ENCODE peak calls at places on chromosomes 11 and 22, in four cellular contexts. Q, Z, O and X are unnamed samples.

GRCh38 chr11:783581-784015 is 6.3 kb downstream of the CEND1 start:
- DNase-seq in Q (peak; percentile 84), Z (peak; percentile 73), O (no peak), X (peak; percentile 89)

GRCh38 chr22:28438183-28438778 is 241.4 kb downstream of the TTC28 start:
- DNase-seq in Q (no peak), Z (no peak), O (no peak), X (no peak)

GRCh38 chr22:40533712-40534378 is 102.7 kb downstream of the MRTFA start:
- DNase-seq in Q (no peak), Z (no peak), O (no peak), X (no peak)

GRCh38 chr11:9313648-9314290 is 624 bp downstream of the TMEM41B start:
- DNase-seq in Q (peak; percentile 39), Z (no peak), O (no peak), X (no peak)

GRCh38 chr11:2390871-2391662 is 9.5 kb upstream of the TSSC4 start:
- DNase-seq in Q (no peak), Z (no peak), O (no peak), X (no peak)

GRCh38 chr11:12276831-12277475 is 100.4 kb upstream of the PARVA start:
- DNase-seq in Q (no peak), Z (no peak), O (peak; percentile 10), X (no peak)

GRCh38 chr11:110759972-110760381 is 47.7 kb upstream of the ARHGAP20 start:
- DNase-seq in Q (no peak), Z (no peak), O (no peak), X (no peak)

GRCh38 chr11:70415642-70416395 is 17.5 kb downstream of the CTTN start:
- DNase-seq in Q (no peak), Z (no peak), O (no peak), X (no peak)

GRCh38 chr11:78147807-78148206 is 8.4 kb upstream of the ALG8 start:
- DNase-seq in Q (no peak), Z (no peak), O (no peak), X (no peak)

GRCh38 chr11:126257764-126258163 is 10.9 kb downstream of the SRPRA start:
- DNase-seq in Q (no peak), Z (no peak), O (no peak), X (no peak)

GRCh38 chr11:44453213-44453612 is 112.2 kb upstream of the CD82 start:
- DNase-seq in Q (no peak), Z (no peak), O (no peak), X (no peak)

GRCh38 chr11:114262681-114263509 is 33.3 kb upstream of the NNMT start:
- DNase-seq in Q (peak; percentile 36), Z (no peak), O (peak; percentile 63), X (no peak)

GRCh38 chr11:32427935-32428664 is 7.2 kb downstream of the WT1 start:
- DNase-seq in Q (peak; percentile 7), Z (no peak), O (no peak), X (no peak)

GRCh38 chr22:29011200-29011867 is 50.3 kb downstream of the C22orf31 start:
- DNase-seq in Q (no peak), Z (no peak), O (no peak), X (peak; percentile 53)

GRCh38 chr22:50245214-50246072 is 620 bp upstream of the TUBGCP6 start:
- DNase-seq in Q (no peak), Z (no peak), O (no peak), X (no peak)

GRCh38 chr11:2374456-2375201 is 2.5 kb upstream of the CD81 start:
- DNase-seq in Q (no peak), Z (no peak), O (peak; percentile 43), X (peak; percentile 45)

GRCh38 chr22:40512426-40513136 is 123.9 kb downstream of the MRTFA start:
- DNase-seq in Q (no peak), Z (no peak), O (no peak), X (no peak)

GRCh38 chr11:28679795-28680194 is 571.6 kb downstream of the METTL15 start:
- DNase-seq in Q (no peak), Z (no peak), O (no peak), X (no peak)

GRCh38 chr22:18035740-18036139 is 11.4 kb upstream of the MICAL3 start:
- DNase-seq in Q (no peak), Z (no peak), O (peak; percentile 90), X (peak; percentile 52)

GRCh38 chr22:41619979-41620645 is 731 bp downstream of the DESI1 start:
- DNase-seq in Q (peak; percentile 39), Z (peak; percentile 32), O (peak; percentile 62), X (peak; percentile 67)

GRCh38 chr11:115377882-115378296 is 126.3 kb downstream of the CADM1 start:
- DNase-seq in Q (no peak), Z (no peak), O (no peak), X (no peak)

GRCh38 chr11:7571640-7572000 is 57.8 kb downstream of the PPFIBP2 start:
- DNase-seq in Q (peak; percentile 79), Z (peak; percentile 74), O (peak; percentile 74), X (peak; percentile 59)

GRCh38 chr22:20028855-20029549 is 8.1 kb downstream of the TANGO2 start:
- DNase-seq in Q (no peak), Z (no peak), O (no peak), X (no peak)

GRCh38 chr11:108616549-108616948 is 23.0 kb upstream of the EXPH5 start:
- DNase-seq in Q (no peak), Z (no peak), O (no peak), X (no peak)

GRCh38 chr11:68432874-68433273 is 27.7 kb upstream of the PPP6R3 start:
- DNase-seq in Q (no peak), Z (no peak), O (no peak), X (no peak)

GRCh38 chr11:112655386-112655785 is 305.8 kb upstream of the NCAM1 start:
- DNase-seq in Q (no peak), Z (no peak), O (peak; percentile 50), X (peak; percentile 56)

GRCh38 chr11:106236295-106236694 is 158.8 kb downstream of the AASDHPPT start:
- DNase-seq in Q (no peak), Z (no peak), O (no peak), X (no peak)

GRCh38 chr11:70618471-70619101 is 220.3 kb downstream of the CTTN start:
- DNase-seq in Q (no peak), Z (no peak), O (no peak), X (no peak)

GRCh38 chr11:74870485-74870884 is 78.4 kb downstream of the XRRA1 start:
- DNase-seq in Q (no peak), Z (no peak), O (no peak), X (no peak)

GRCh38 chr11:55942785-55943392 is 6.7 kb upstream of the OR5I1 start:
- DNase-seq in Q (peak; percentile 26), Z (no peak), O (no peak), X (no peak)

GRCh38 chr11:3796346-3796745 is 1.0 kb downstream of the NUP98 start:
- DNase-seq in Q (no peak), Z (no peak), O (no peak), X (no peak)

GRCh38 chr11:13010737-13011342 is 1.7 kb downstream of the RASSF10 start:
- DNase-seq in Q (peak; percentile 29), Z (peak; percentile 27), O (no peak), X (peak; percentile 57)

GRCh38 chr11:130371004-130371590 is 56.4 kb upstream of the ZBTB44 start:
- DNase-seq in Q (no peak), Z (no peak), O (no peak), X (no peak)

GRCh38 chr22:46097268-46097900 is 52.9 kb upstream of the PPARA start:
- DNase-seq in Q (no peak), Z (no peak), O (no peak), X (no peak)

GRCh38 chr11:11501546-11502274 is 120.1 kb downstream of the GALNT18 start:
- DNase-seq in Q (no peak), Z (no peak), O (no peak), X (no peak)

DNA sequence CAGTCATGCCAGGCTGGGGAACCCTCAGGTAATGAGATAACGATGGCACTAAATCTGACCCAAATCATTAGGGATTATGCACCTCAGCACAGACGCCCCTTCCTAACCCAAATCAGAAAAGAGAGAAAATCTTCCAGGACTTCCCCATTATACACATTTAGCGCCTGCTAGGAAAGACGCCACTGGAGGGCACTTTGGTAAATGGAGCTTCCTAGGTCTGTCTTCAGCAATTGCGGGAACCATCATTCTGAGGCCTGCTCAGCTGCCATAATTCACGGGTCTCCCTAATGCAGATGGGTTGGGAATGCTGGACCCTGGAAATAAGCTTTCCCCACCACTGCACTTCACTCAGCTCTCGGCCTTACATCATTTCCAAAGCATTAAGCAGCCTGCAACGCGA is 86.2 kb upstream of the OPCML start:
- DNase-seq in Q (no peak), Z (no peak), O (no peak), X (no peak)
- TF ChIP-seq CTCF in Q (no peak), Z (no peak), O (no peak), X (no peak)

GRCh38 chr11:128888034-128888985 is 2.8 kb upstream of the KCNJ5 start:
- DNase-seq in Q (no peak), Z (no peak), O (no peak), X (no peak)

GRCh38 chr11:128884703-128885338 is 6.3 kb upstream of the KCNJ5 start:
- DNase-seq in Q (peak; percentile 76), Z (peak; percentile 56), O (peak; percentile 74), X (no peak)

GRCh38 chr11:128889657-128890213 is 1.4 kb upstream of the KCNJ5 start:
- DNase-seq in Q (no peak), Z (no peak), O (no peak), X (no peak)

GRCh38 chr11:128884054-128884453 is 7.1 kb upstream of the KCNJ5 start:
- DNase-seq in Q (no peak), Z (no peak), O (no peak), X (no peak)

GRCh38 chr11:128886401-128887119 is 4.6 kb upstream of the KCNJ5 start:
- DNase-seq in Q (peak; percentile 38), Z (no peak), O (no peak), X (no peak)
- TF ChIP-seq CTCF in Q (no peak), Z (peak; percentile 52), O (peak; percentile 11), X (peak; percentile 33)

GRCh38 chr11:133830931-133831907 is 14.1 kb downstream of the SPATA19 start:
- DNase-seq in Q (no peak), Z (no peak), O (no peak), X (no peak)
- TF ChIP-seq CTCF in Q (peak; percentile 64), Z (peak; percentile 56), O (peak; percentile 16), X (peak; percentile 7)

DNA sequence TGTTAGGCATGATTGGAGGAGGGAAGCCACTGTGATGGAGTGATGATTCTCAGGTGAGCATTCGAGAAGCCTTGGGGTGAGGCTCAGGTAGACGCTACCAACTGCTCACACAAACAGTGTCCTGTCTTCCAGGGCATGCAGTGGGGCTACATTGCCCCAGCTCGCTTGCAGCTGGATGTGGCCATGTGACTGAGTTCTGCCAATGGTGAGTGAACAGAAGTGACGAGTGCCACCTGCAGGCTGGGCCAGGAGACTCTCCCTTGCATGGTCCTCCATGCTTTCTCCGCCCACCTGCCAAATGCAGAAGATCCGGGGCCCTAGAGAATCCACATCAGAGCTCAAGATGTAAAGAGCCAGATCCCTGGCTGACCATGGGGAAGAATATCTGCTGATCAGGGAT is 195.9 kb downstream of the BCR start:
- DNase-seq in Q (peak; percentile 50), Z (no peak), O (no peak), X (no peak)
- TF ChIP-seq CTCF in Q (peak; percentile 28), Z (peak; percentile 30), O (peak; percentile 36), X (no peak)